ENCODE peak calls at places on chromosomes 16 and 17, in four cellular contexts. B is colonic mucosa, M is body of pancreas, T is activated T-cell treated with anti-CD3 and anti-CD28 coated beads for 1 hour. G is an unnamed sample.

GRCh38 chr16:679808-680624 is at the start of gene STUB1:
- DNase-seq in M (peak; percentile 90), T (peak; percentile 82), B (peak; percentile 90), G (peak; percentile 90)

GRCh38 chr17:61335105-61335844 is 64.4 kb upstream of the TBX2 start:
- DNase-seq in M (no peak), B (no peak), T (no peak), G (peak; percentile 83)

GRCh38 chr16:66551362-66551761 is 1.0 kb upstream of the CKLF start:
- DNase-seq in B (peak; percentile 47), M (no peak), T (peak; percentile 31), G (no peak)

GRCh38 chr17:81849457-81849856 is 10.9 kb downstream of the P4HB start:
- DNase-seq in T (no peak), B (no peak), M (no peak), G (no peak)

GRCh38 chr16:50547944-50548658 is at the start of gene NKD1:
- DNase-seq in B (peak; percentile 75), T (peak; percentile 76), M (peak; percentile 83), G (peak; percentile 51)

GRCh38 chr17:31561469-31562412 is 170.3 kb downstream of the RAB11FIP4 start:
- DNase-seq in M (no peak), T (no peak), B (peak; percentile 60), G (peak; percentile 47)

GRCh38 chr17:63041722-63042121 is 75.7 kb downstream of the TANC2 start:
- DNase-seq in T (no peak), M (no peak), B (no peak), G (no peak)

GRCh38 chr17:75344664-75345063 is 55.4 kb upstream of the SLC25A19 start:
- DNase-seq in B (no peak), T (no peak), M (no peak), G (no peak)

GRCh38 chr17:81609541-81610353 is 27.2 kb downstream of the NPLOC4 start:
- DNase-seq in T (no peak), M (no peak), B (no peak), G (no peak)